ENCODE peak calls at places on chromosomes 4 and X, in five cellular contexts. I, F, Q, L and M are unnamed samples.

GRCh38 chr4:150176559-150176958 is 98.3 kb downstream of the DCLK2 start:
- DNase-seq in I (no peak), F (no peak), Q (no peak), L (no peak), M (peak; percentile 14)

GRCh38 chr4:110268352-110268751 is 69.9 kb upstream of the ELOVL6 start:
- DNase-seq in I (no peak), F (no peak), Q (no peak), L (no peak), M (no peak)

GRCh38 chrX:148572332-148572731 is 71.9 kb downstream of the AFF2 start:
- DNase-seq in I (no peak), F (no peak), Q (no peak), L (no peak), M (no peak)

GRCh38 chr4:66482186-66482585 is 811.9 kb upstream of the EPHA5 start:
- DNase-seq in I (no peak), F (no peak), Q (no peak), L (no peak), M (no peak)

GRCh38 chr4:22003878-22004277 is 55.3 kb upstream of the KCNIP4 start:
- DNase-seq in I (no peak), F (no peak), Q (no peak), L (no peak), M (no peak)

GRCh38 chr4:102429553-102429952 is 71.6 kb upstream of the NFKB1 start:
- DNase-seq in I (no peak), F (no peak), Q (no peak), L (no peak), M (no peak)

GRCh38 chr4:156970501-156971167 is 965 bp downstream of the PDGFC start:
- DNase-seq in I (peak; percentile 82), F (no peak), Q (peak; percentile 87), L (peak; percentile 61), M (peak; percentile 93)

GRCh38 chr4:148790691-148791090 is 348.5 kb upstream of the NR3C2 start:
- DNase-seq in I (no peak), F (no peak), Q (no peak), L (no peak), M (no peak)

GRCh38 chrX:19810370-19810769 is 77.0 kb downstream of the SH3KBP1 start:
- DNase-seq in I (no peak), F (no peak), Q (no peak), L (no peak), M (no peak)

DNA sequence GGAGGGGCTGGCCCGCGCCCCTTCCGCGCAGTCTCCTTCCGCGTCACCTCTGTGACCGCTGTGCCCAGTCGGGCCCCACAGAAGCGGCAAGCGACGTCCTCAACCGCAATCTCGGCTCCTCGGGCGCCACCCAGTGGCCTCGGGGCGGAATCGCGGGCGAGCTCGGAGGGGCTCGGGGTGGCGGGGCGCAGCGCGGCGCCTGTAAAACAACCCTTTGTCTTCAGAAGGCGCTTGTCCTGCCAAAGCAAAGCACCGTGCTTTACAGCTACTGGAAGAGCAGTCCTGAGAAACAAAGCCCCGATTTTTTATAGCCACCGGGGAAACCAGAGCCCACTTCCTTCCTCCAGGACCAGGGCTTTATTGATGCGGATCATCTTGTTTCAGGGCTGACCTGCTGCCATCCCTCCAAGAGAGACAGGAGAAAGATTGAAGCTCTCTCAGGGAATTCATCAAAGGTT is 37.3 kb upstream of the CDKN2AIP start:
- DNase-seq in I (peak; percentile 81), F (peak; percentile 19), Q (peak; percentile 84), L (peak; percentile 89), M (peak; percentile 94)
- TF ChIP-seq POLR2A in I (no peak), F (no peak), Q (no peak), L (peak; percentile 12), M (no peak)

GRCh38 chr4:182705389-182705788 is 211.8 kb downstream of the DCTD start:
- DNase-seq in I (no peak), F (no peak), Q (no peak), L (no peak), M (no peak)
- TF ChIP-seq EP300 in I (no peak), F (no peak), Q (no peak), L (no peak), M (no peak)

GRCh38 chr4:174874898-174875297 is 43.3 kb upstream of the ADAM29 start:
- DNase-seq in I (no peak), F (no peak), Q (no peak), L (no peak), M (no peak)
- TF ChIP-seq POLR2A in I (no peak), F (no peak), Q (no peak), L (no peak), M (no peak)

GRCh38 chr4:172900880-172901279 is 267.7 kb upstream of the GALNT7 start:
- DNase-seq in I (no peak), F (no peak), Q (no peak), L (no peak), M (no peak)
- TF ChIP-seq EP300 in I (no peak), F (no peak), Q (no peak), L (no peak), M (no peak)

GRCh38 chrX:103215768-103216085 is 819 bp downstream of the BEX4 start:
- DNase-seq in I (no peak), F (no peak), Q (no peak), L (no peak), M (no peak)

GRCh38 chrX:103211012-103211715 is 3.7 kb upstream of the BEX4 start:
- DNase-seq in I (no peak), F (no peak), Q (peak; percentile 63), L (peak; percentile 38), M (no peak)

GRCh38 chrX:103212749-103213457 is 2.0 kb upstream of the BEX4 start:
- DNase-seq in I (no peak), F (no peak), Q (no peak), L (peak; percentile 28), M (no peak)

GRCh38 chrX:103210056-103210455 is 4.9 kb upstream of the BEX4 start:
- DNase-seq in I (no peak), F (no peak), Q (no peak), L (no peak), M (no peak)

DNA sequence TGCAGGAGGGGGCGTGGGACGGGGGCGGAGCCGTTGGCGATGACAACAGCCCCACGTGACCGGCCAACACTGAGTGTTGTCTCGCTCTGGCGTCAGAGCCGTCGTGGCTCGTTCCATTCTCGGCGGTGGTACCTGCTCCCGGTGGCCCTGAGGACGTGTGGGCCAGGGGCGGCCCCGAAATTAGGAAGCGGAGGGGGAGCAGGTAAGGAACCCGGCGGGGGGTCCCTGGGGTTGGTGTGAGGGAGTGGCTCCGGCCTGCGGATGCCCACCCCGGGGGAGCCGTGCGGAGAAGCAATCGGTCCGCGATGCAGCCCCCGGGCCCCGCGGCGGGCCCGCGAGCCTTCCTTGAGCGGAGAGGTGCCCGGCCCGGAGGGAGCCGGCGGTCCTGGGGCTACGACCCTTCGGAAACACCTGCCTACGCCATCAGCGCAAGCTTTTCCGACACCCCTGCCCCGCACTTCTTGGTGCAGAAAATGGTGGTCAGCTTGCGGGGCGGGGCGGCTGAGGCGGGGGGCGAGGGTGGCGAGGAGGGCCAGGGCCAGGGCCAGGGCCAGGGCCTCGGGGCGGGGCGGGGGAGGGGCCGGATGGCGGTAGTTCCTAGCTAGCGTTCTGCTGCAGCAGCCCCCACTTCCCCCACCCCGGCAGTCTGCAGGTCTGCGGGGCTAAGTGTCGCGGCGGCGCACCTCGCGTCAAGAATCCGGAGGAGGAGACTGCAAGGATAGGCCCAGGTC is at the start of gene BEX4:
- DNase-seq in I (peak; percentile 86), F (no peak), Q (peak; percentile 95), L (peak; percentile 88), M (peak; percentile 94)
- TF ChIP-seq POLR2A in I (no peak), F (peak; percentile 88), Q (peak; percentile 77), L (peak; percentile 81), M (peak; percentile 70)

GRCh38 chrX:69995400-69996101 is 54.2 kb downstream of the AWAT2 start:
- DNase-seq in I (no peak), F (no peak), Q (no peak), L (no peak), M (no peak)
- TF ChIP-seq EP300 in I (no peak), F (no peak), Q (no peak), L (no peak), M (no peak)

DNA sequence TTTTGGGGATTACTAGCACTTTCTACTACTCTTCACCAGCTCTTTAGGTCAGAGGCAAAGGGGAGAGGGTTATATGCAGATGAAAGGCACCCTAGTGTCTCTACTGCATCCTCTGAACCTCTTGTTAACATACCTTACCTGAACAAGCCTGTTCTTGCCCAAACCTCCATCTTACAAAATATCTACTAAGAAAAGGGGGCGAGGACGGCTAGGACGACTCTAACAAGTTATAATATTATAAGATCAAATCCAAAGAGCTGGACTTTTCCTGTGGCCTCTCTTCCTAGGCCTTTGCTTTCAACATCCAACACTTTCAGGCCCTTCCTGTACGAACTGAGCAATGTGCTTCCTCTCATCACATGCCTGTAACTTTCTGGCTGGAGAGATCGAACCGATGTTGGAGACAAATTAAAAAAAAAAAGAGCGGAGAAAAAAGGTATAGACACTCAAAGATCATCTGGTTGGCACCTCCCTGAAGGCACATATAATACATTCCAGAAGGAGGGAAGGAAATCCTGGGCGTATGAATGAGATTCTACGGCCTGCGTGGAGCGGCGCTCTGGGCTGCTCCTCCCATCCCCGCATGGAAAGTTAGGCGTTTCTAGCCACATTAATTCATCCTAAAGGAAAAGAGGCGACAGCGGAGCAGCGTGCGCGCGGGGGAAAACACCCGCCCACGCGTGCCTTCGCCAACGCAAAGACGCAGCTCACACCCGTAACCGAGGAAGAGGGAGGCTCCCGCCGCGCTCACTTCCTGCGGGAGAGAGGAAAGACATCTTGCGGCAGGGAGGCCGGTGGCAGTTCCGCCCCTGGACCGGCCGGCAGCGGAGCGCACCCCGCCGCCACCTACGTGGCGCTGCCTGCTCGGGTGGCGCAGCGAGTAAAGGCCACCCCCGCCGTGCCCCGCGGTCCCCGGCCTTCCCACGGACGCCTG is 803 bp downstream of the PRDM5 start:
- DNase-seq in I (peak; percentile 78), F (no peak), Q (peak; percentile 81), L (peak; percentile 73), M (no peak)
- TF ChIP-seq POLR2A in I (peak; percentile 34), F (no peak), Q (no peak), L (peak; percentile 51), M (no peak)

GRCh38 chrX:106927700-106928099 is 7.5 kb downstream of the CLDN2 start:
- DNase-seq in I (no peak), F (no peak), Q (no peak), L (no peak), M (no peak)
- TF ChIP-seq EP300 in I (no peak), F (no peak), Q (no peak), L (no peak), M (no peak)

DNA sequence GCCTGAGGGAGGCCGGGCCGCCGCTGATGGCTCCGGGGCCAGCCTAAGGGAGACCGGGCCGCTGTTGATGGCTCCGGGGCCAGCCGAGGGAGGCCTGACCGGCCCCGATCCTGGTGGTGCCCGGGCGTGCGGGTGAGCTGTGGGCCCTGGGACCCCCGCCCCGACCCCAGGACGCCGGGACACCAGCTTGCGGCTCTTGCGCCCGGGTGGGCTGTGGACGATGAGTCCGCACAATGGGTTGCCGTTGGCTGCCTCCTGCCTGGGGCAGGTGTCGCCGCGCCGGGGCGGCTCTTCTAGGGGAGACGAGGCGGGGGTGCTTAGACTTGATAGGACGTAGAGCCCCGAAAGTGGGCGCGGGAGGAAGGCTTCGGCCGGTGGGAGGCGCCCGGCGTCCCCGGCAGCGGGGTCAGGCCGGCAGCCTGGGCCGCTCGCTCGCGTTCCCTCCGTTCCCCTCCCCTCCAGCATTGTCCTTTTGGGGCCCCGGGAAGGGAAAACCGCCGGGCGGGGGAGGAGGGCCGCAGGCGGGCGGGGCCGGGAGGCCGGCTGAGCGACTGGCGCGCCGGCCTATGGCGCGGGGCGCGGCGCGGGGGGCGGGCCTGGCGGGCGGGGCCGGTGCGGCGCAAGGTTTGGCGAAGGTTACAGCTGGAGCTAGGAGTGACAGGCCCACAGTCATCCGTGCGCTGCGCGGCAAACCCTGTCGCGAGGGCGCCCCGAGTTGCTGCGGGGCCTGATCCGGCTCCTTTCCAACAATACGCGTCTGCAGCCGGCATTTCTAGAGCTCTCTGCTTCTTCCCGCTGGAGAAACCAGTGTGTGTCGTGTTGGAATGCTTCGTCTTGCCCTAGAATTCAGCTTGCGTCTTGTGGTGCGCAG is 819 bp downstream of the KIAA0232 start:
- DNase-seq in I (peak; percentile 91), F (peak; percentile 27), Q (peak; percentile 95), L (peak; percentile 94), M (peak; percentile 95)
- TF ChIP-seq POLR2A in I (peak; percentile 73), F (peak; percentile 78), Q (peak; percentile 80), L (peak; percentile 90), M (peak; percentile 38)